ENCODE peak calls at places on chromosomes 11 and 22, in four cellular contexts. J is activated CD8-positive, alpha-beta T cell treated with anti-CD3 and anti-CD28 coated beads for 36 hours; N is kidney; E is aorta. S is an unnamed sample.

GRCh38 chr11:46309669-46310288 is 32.3 kb downstream of the CREB3L1 start:
- DNase-seq in E (no peak), N (no peak), J (peak), S (no peak)

GRCh38 chr11:4464216-4465159 is 15.4 kb downstream of the OR52K2 start:
- DNase-seq in E (no peak), N (no peak), J (no peak), S (no peak)

GRCh38 chr22:27074016-27074415 is 416.6 kb downstream of the MIAT start:
- DNase-seq in N (no peak), E (no peak), J (no peak), S (no peak)

GRCh38 chr11:123381817-123382554 is 48.1 kb upstream of the GRAMD1B start:
- DNase-seq in N (no peak), E (no peak), J (peak), S (peak)

GRCh38 chr11:76194872-76195668 is 11.2 kb downstream of the WNT11 start:
- DNase-seq in J (no peak), E (no peak), N (no peak), S (no peak)

GRCh38 chr11:74008373-74009229 is at the start of gene UCP3:
- DNase-seq in N (no peak), J (no peak), E (no peak), S (no peak)

GRCh38 chr11:14544611-14545010 is 24.4 kb upstream of the PSMA1 start:
- DNase-seq in E (no peak), J (no peak), N (no peak), S (no peak)

GRCh38 chr22:30265851-30266444 is 703 bp downstream of the OSM start:
- DNase-seq in N (peak), E (peak), J (peak), S (peak)

GRCh38 chr11:128179049-128179448 is 408.3 kb downstream of the ETS1 start:
- DNase-seq in E (no peak), J (no peak), N (no peak), S (no peak)

GRCh38 chr22:30249049-30250038 is 2.8 kb upstream of the LIF start:
- DNase-seq in E (peak), J (no peak), N (peak), S (no peak)

GRCh38 chr22:45554040-45554406 is 51.3 kb downstream of the FBLN1 start:
- DNase-seq in J (no peak), E (peak), N (peak), S (no peak)

GRCh38 chr22:20905415-20906386 is 11.5 kb upstream of the CRKL start:
- DNase-seq in E (no peak), J (no peak), N (peak), S (no peak)

GRCh38 chr11:95154514-95154913 is 64.9 kb downstream of the ENDOD1 start:
- DNase-seq in E (no peak), N (no peak), J (peak), S (peak)

GRCh38 chr11:57798905-57799559 is 37.4 kb downstream of the CTNND1 start:
- DNase-seq in N (peak), E (no peak), J (no peak), S (no peak)

GRCh38 chr11:76735841-76736240 is 47.3 kb upstream of the TSKU start:
- DNase-seq in E (no peak), N (no peak), J (no peak), S (no peak)

GRCh38 chr11:128772814-128773213 is 78.9 kb downstream of the FLI1 start:
- DNase-seq in E (peak), N (peak), J (peak), S (peak)

GRCh38 chr22:19879996-19880785 is 25.5 kb upstream of the GNB1L start:
- DNase-seq in N (peak), J (peak), E (peak), S (no peak)

GRCh38 chr11:123069878-123070821 is 8.2 kb upstream of the HSPA8 start:
- DNase-seq in J (no peak), N (no peak), E (no peak), S (no peak)

GRCh38 chr22:49600891-49601431 is 226.7 kb downstream of the BRD1 start:
- DNase-seq in E (no peak), N (no peak), J (peak), S (no peak)

GRCh38 chr11:78220218-78221157 is 31.8 kb downstream of the USP35 start:
- DNase-seq in E (no peak), J (peak), N (no peak), S (peak)

GRCh38 chr11:12261551-12261950 is 115.8 kb upstream of the PARVA start:
- DNase-seq in J (no peak), E (peak), N (no peak), S (no peak)

GRCh38 chr11:116294630-116295029 is 478.2 kb downstream of the BUD13 start:
- DNase-seq in E (no peak), J (no peak), N (no peak), S (no peak)

GRCh38 chr22:48758905-48759875 is 1068.5 kb downstream of the BRD1 start:
- DNase-seq in N (no peak), J (no peak), E (no peak), S (peak)

GRCh38 chr11:76769071-76769560 is 14.0 kb upstream of the TSKU start:
- DNase-seq in N (no peak), E (peak), J (no peak), S (no peak)